ENCODE peak calls at places on chromosomes 12 and 14, in ten cellular contexts. C, E, N, Y, Q, F, H, V, A and U are unnamed samples.

GRCh38 chr12:56431850-56432249 is 17.4 kb downstream of the TIMELESS start:
- DNase-seq in H (no peak), C (no peak), V (peak; percentile 60), A (no peak), Y (no peak), E (no peak), F (no peak), N (no peak), Q (no peak), U (no peak)

GRCh38 chr12:108430926-108431325 is 84.2 kb upstream of the FICD start:
- DNase-seq in C (no peak), A (no peak), N (no peak), Y (no peak), Q (no peak), H (no peak), F (no peak), E (no peak), V (no peak), U (no peak)

GRCh38 chr12:28622416-28622815 is 432.2 kb downstream of the CCDC91 start:
- DNase-seq in C (no peak), Y (no peak), Q (peak; percentile 23), F (no peak), A (no peak), H (no peak), V (peak; percentile 65), E (no peak), N (no peak), U (no peak)

GRCh38 chr12:77218278-77218677 is 152.9 kb upstream of the E2F7 start:
- DNase-seq in H (no peak), F (no peak), A (no peak), Q (no peak), V (no peak), N (no peak), E (no peak), C (no peak), Y (no peak), U (no peak)

GRCh38 chr12:31390991-31391390 is 65.0 kb upstream of the SINHCAF start:
- DNase-seq in H (no peak), C (no peak), V (no peak), Q (no peak), Y (no peak), E (no peak), F (no peak), A (no peak), N (no peak), U (no peak)

GRCh38 chr14:54299393-54300363 is 97.1 kb upstream of the CDKN3 start:
- DNase-seq in C (no peak), F (no peak), Q (no peak), E (no peak), V (peak; percentile 92), N (no peak), H (no peak), A (no peak), Y (no peak), U (no peak)

GRCh38 chr12:56297400-56297799 is 2.7 kb downstream of the CS start:
- DNase-seq in Q (no peak), H (no peak), Y (no peak), V (no peak), E (no peak), N (no peak), F (no peak), A (no peak), C (no peak), U (no peak)

GRCh38 chr12:119613319-119613936 is 19.9 kb downstream of the TMEM233 start:
- DNase-seq in E (peak; percentile 82), F (peak; percentile 60), N (no peak), Q (no peak), H (no peak), V (no peak), Y (no peak), C (no peak), A (no peak), U (no peak)

GRCh38 chr14:98477935-98478334 is 794.1 kb downstream of the BCL11B start:
- DNase-seq in A (no peak), C (no peak), N (no peak), Y (no peak), Q (no peak), H (no peak), V (no peak), E (no peak), F (no peak), U (no peak)

GRCh38 chr12:109693160-109693559 is 20.5 kb upstream of the FAM222A start:
- DNase-seq in Q (no peak), N (no peak), C (no peak), A (no peak), E (no peak), H (no peak), V (no peak), F (no peak), Y (no peak), U (no peak)

GRCh38 chr14:52485350-52485960 is 66.8 kb downstream of the TXNDC16 start:
- DNase-seq in A (no peak), F (no peak), C (no peak), N (no peak), Y (no peak), E (no peak), V (no peak), Q (no peak), H (no peak), U (no peak)

GRCh38 chr14:33484264-33484663 is 466.6 kb downstream of the EGLN3 start:
- DNase-seq in Y (no peak), A (no peak), C (no peak), H (no peak), E (no peak), F (no peak), V (peak; percentile 26), N (no peak), Q (no peak), U (no peak)

GRCh38 chr14:26730929-26731618 is 133.2 kb upstream of the NOVA1 start:
- DNase-seq in Q (peak; percentile 9), H (peak; percentile 8), Y (no peak), V (peak; percentile 53), C (no peak), E (no peak), N (no peak), F (peak; percentile 27), A (no peak), U (no peak)

GRCh38 chr14:22412936-22413411 is 176.1 kb downstream of the DAD1 start:
- DNase-seq in A (no peak), E (no peak), Q (no peak), N (no peak), V (peak; percentile 28), C (no peak), Y (no peak), H (no peak), F (no peak), U (no peak)

GRCh38 chr12:71170456-71170855 is 12.7 kb upstream of the TSPAN8 start:
- DNase-seq in N (no peak), Y (no peak), E (no peak), V (no peak), C (no peak), F (no peak), H (no peak), A (no peak), Q (no peak), U (no peak)

GRCh38 chr14:75088566-75089373 is 19.3 kb downstream of the ZC2HC1C start:
- DNase-seq in A (peak; percentile 38), C (peak; percentile 24), H (peak; percentile 37), E (peak; percentile 1), F (peak; percentile 57), Y (no peak), V (peak; percentile 71), N (no peak), Q (peak; percentile 72), U (peak; percentile 27)

GRCh38 chr14:23352506-23353432 is at the start of gene SLC22A17:
- DNase-seq in A (peak; percentile 59), V (peak; percentile 92), N (peak; percentile 50), Y (no peak), Q (peak; percentile 95), C (peak; percentile 34), E (no peak), H (peak; percentile 36), F (peak; percentile 76), U (peak; percentile 62)

GRCh38 chr12:107130830-107131760 is 37.7 kb upstream of the CRY1 start:
- DNase-seq in V (no peak), N (peak; percentile 92), A (no peak), C (no peak), H (no peak), E (peak; percentile 86), F (no peak), Y (no peak), Q (no peak), U (no peak)

GRCh38 chr14:72706485-72706884 is 187.4 kb downstream of the DPF3 start:
- DNase-seq in V (no peak), E (no peak), F (no peak), C (no peak), A (no peak), Y (no peak), H (no peak), N (no peak), Q (no peak), U (no peak)

GRCh38 chr12:47319746-47320145 is 240.0 kb upstream of the AMIGO2 start:
- DNase-seq in F (no peak), A (no peak), Q (no peak), V (no peak), N (no peak), H (no peak), Y (no peak), E (no peak), C (no peak), U (no peak)

GRCh38 chr14:99803106-99803437 is 9.9 kb downstream of the EML1 start:
- DNase-seq in C (no peak), A (no peak), Q (no peak), E (no peak), Y (no peak), N (no peak), V (no peak), H (no peak), F (no peak), U (no peak)

GRCh38 chr12:132230381-132230780 is 86.1 kb downstream of the NOC4L start:
- DNase-seq in A (no peak), Y (no peak), E (no peak), V (no peak), F (no peak), C (no peak), Q (no peak), H (no peak), N (no peak), U (no peak)

GRCh38 chr14:21523203-21523602 is 2.9 kb downstream of the SALL2 start:
- DNase-seq in C (no peak), E (no peak), N (no peak), V (no peak), Q (no peak), A (no peak), F (no peak), H (no peak), Y (no peak), U (no peak)

GRCh38 chr12:72094490-72094889 is 155.8 kb downstream of the TPH2 start:
- DNase-seq in Q (no peak), V (no peak), N (no peak), F (no peak), H (no peak), A (no peak), C (no peak), Y (no peak), E (peak; percentile 62), U (no peak)

GRCh38 chr12:14931359-14931758 is 7.0 kb downstream of the ERP27 start:
- DNase-seq in V (no peak), Q (no peak), C (no peak), Y (no peak), H (no peak), F (no peak), A (no peak), N (no peak), E (no peak), U (no peak)

GRCh38 chr12:122422769-122423257 is 344 bp upstream of the CLIP1 start:
- DNase-seq in H (peak; percentile 22), V (peak; percentile 47), F (peak; percentile 76), A (no peak), C (no peak), Q (peak; percentile 61), N (no peak), E (peak; percentile 41), Y (no peak), U (no peak)

GRCh38 chr14:94964931-94965330 is 192.4 kb downstream of the DICER1 start:
- DNase-seq in Q (no peak), N (no peak), A (no peak), H (no peak), C (no peak), V (no peak), Y (no peak), E (no peak), F (no peak), U (no peak)

GRCh38 chr14:91063119-91063518 is 2.7 kb upstream of the RPS6KA5 start:
- DNase-seq in Q (no peak), F (peak; percentile 28), V (peak; percentile 6), H (no peak), N (no peak), E (no peak), A (peak; percentile 7), C (no peak), Y (no peak), U (peak; percentile 36)